ENCODE peak calls at places on chromosomes 4 and X, in seven cellular contexts. C, R, Y, X, F, W and T are unnamed samples.

GRCh38 chr4:53676402-53676871 is 85.2 kb upstream of the LNX1 start:
- DNase-seq in Y (no peak), W (no peak), R (no peak), X (no peak), C (no peak), F (no peak), T (no peak)

GRCh38 chr4:131644619-131645018 is 1504.5 kb upstream of the PCDH10 start:
- DNase-seq in F (no peak), R (no peak), W (peak; percentile 3), X (no peak), C (no peak), Y (no peak), T (no peak)

GRCh38 chrX:25034889-25035288 is 19.1 kb upstream of the ARX start:
- DNase-seq in R (no peak), F (no peak), C (no peak), Y (no peak), W (peak; percentile 4), X (no peak), T (no peak)

GRCh38 chr4:83910693-83911092 is 374.8 kb downstream of the GPAT3 start:
- DNase-seq in F (no peak), Y (no peak), R (no peak), C (no peak), W (no peak), X (no peak), T (no peak)

GRCh38 chrX:97284531-97284930 is 400.8 kb downstream of the RPA4 start:
- DNase-seq in Y (no peak), W (no peak), C (no peak), F (no peak), R (no peak), X (no peak), T (no peak)

GRCh38 chr4:48489683-48490011 is 405 bp upstream of the ZAR1 start:
- DNase-seq in R (no peak), C (no peak), Y (no peak), F (no peak), X (no peak), W (no peak), T (no peak)

GRCh38 chr4:2413821-2414610 is 4.4 kb downstream of the ZFYVE28 start:
- DNase-seq in F (no peak), X (peak; percentile 78), R (no peak), W (no peak), Y (no peak), C (no peak), T (peak; percentile 92)

GRCh38 chr4:2797545-2798305 is 4.8 kb downstream of the SH3BP2 start:
- DNase-seq in W (no peak), F (no peak), R (peak; percentile 65), Y (peak; percentile 78), C (no peak), X (peak; percentile 84), T (peak; percentile 58)

GRCh38 chr4:3516836-3517730 is 15.1 kb downstream of the LRPAP1 start:
- DNase-seq in W (no peak), F (no peak), R (peak; percentile 61), X (peak; percentile 59), C (no peak), Y (no peak), T (no peak)

GRCh38 chr4:17514865-17515264 is at the start of gene CLRN2:
- DNase-seq in Y (no peak), W (no peak), F (no peak), X (no peak), C (no peak), R (no peak), T (no peak)

GRCh38 chr4:112170451-112170993 is 25.3 kb downstream of the FAM241A start:
- DNase-seq in X (no peak), R (no peak), W (peak; percentile 43), C (no peak), F (no peak), Y (no peak), T (no peak)

GRCh38 chrX:46758163-46758955 is 559 bp downstream of the SLC9A7 start:
- DNase-seq in C (no peak), F (no peak), Y (no peak), W (no peak), X (peak; percentile 70), R (no peak), T (peak; percentile 8)

DNA sequence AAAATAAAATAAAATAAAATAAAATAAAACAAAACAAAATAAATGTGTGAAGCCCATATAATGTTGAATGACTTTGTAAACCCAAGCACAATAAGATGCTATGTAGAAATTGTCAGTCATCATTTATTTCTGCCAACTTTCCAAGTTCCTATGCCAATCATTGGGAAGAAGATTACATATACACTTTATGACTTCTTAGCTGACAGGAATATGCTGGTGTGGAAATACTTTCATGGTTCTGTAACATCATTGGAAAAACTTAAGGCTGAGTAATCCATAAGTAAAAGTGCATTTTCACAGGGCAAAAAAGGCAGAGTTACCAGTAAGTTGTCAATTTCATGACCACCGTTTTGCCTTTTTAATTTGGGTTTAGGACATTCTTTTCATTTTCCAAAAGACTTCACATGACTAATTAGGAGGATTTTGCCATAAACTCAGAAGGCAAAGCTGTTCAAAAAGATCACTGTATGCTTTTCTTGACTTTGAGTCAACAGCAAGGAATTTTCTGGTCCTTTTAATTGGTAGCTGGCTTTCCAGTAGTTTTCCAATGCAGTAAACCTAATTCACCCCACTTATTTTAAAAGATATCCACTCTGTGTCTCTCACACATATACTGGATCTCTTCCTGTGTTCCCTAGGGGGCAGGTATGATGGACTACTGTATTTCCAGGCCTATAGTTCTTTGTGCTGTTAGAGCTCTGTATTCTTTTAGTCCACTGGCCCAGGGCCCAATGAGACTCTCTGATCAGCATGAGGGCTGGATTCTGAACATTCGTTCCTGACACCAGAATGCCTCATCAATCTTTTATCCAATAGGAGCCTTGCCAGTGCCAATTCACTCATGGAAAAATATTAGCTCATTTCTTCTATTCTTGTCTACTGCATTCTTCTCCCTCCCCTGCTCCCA is 26.2 kb upstream of the SCRG1 start:
- DNase-seq in X (no peak), F (no peak), C (no peak), Y (no peak), R (no peak), W (no peak), T (no peak)
- H3K4me1 ChIP-seq in X (no peaks in the 10 kb centered on the region), F (no peaks in the 10 kb centered on the region), C (no peaks in the 10 kb centered on the region), Y (peaks cover 5% of the 10 kb centered on the region), R (peaks cover 7% of the 10 kb centered on the region), W (no peaks in the 10 kb centered on the region), T (no peaks in the 10 kb centered on the region)

DNA sequence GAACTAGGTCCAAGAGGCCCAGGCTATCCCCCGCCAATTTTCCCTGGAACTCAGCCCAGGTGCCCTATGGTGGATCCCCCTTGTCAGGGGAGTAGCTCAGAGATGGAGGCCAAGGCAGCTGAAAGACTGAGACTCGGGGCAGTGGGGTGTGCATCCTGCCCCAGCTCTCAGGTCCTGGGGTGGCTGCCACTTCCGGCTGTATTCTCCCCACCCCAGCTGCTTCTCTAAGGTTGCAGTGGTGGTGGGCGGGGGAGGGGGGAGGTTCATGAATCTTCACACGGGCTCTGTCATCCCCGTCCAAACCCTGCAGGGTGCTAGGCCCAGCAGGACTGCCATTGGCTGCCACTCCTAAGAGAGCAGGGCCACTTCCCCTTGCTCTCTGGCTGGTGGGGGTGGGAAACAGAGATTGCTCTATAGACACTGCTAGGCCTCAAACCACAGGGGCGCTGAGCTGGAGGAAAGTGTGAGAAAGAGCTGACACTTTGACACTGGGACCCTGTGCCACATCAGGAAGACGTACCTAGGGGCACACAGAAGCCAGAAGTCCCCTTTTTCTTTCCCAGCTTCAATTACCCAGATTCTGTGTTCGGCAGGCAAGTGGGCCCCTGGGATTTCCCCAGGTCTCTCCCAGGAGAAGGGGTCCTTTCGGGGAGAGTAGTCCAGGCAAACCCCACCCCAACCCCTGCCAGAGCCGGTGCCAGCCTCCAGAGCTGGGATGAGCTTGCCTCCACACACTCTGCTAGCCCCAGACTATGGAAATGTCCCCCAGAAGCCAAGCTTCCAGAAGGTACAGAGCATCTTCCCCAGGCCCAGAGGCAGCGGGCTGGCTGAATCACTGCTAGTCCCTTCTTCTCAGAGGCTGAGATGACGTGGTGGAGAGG is 1.6 kb downstream of the SASH3 start:
- DNase-seq in X (peak; percentile 78), Y (no peak), R (no peak), W (no peak), F (peak; percentile 46), C (peak; percentile 83), T (peak; percentile 49)
- H3K4me3 ChIP-seq in X (no peak overlapping the region), Y (peak overlapping the region; percentile 26), R (no peak overlapping the region), W (no peak overlapping the region), F (no peak overlapping the region), C (peak overlapping the region; percentile 84), T (peak overlapping the region; percentile 30)

GRCh38 chr4:76489799-76490176 is 54.8 kb downstream of the SHROOM3 start:
- DNase-seq in Y (no peak), F (no peak), R (no peak), X (no peak), W (no peak), C (no peak), T (no peak)
- H3K4me1 ChIP-seq in Y (no peaks in the 10 kb centered on the region), F (peaks cover 4% of the 10 kb centered on the region), R (peaks cover 4% of the 10 kb centered on the region), X (peaks cover 15% of the 10 kb centered on the region), W (no peaks in the 10 kb centered on the region), C (no peaks in the 10 kb centered on the region), T (no peaks in the 10 kb centered on the region)

GRCh38 chr4:212438-213174 is 88.3 kb downstream of the ZNF718 start:
- DNase-seq in C (no peak), Y (peak; percentile 86), W (no peak), F (peak; percentile 49), X (peak; percentile 91), R (peak; percentile 91), T (peak; percentile 0)
- H3K4me3 ChIP-seq in C (no peak overlapping the region), Y (peak overlapping the region; percentile 50), W (no peak overlapping the region), F (peak overlapping the region; percentile 50), X (peak overlapping the region; percentile 83), R (peak overlapping the region; percentile 68), T (no peak overlapping the region)

GRCh38 chrX:45748443-45748842 is 547.8 kb upstream of the DIPK2B start:
- DNase-seq in F (no peak), C (no peak), X (no peak), R (no peak), W (no peak), Y (no peak), T (no peak)
- H3K4me1 ChIP-seq in F (no peaks in the 10 kb centered on the region), C (no peaks in the 10 kb centered on the region), X (peaks cover 17% of the 10 kb centered on the region), R (no peaks in the 10 kb centered on the region), W (no peaks in the 10 kb centered on the region), Y (peaks cover 20% of the 10 kb centered on the region), T (no peaks in the 10 kb centered on the region)

GRCh38 chr4:12459126-12459525 is 1025.0 kb downstream of the RAB28 start:
- DNase-seq in W (no peak), Y (no peak), R (no peak), C (no peak), F (no peak), X (no peak), T (no peak)

DNA sequence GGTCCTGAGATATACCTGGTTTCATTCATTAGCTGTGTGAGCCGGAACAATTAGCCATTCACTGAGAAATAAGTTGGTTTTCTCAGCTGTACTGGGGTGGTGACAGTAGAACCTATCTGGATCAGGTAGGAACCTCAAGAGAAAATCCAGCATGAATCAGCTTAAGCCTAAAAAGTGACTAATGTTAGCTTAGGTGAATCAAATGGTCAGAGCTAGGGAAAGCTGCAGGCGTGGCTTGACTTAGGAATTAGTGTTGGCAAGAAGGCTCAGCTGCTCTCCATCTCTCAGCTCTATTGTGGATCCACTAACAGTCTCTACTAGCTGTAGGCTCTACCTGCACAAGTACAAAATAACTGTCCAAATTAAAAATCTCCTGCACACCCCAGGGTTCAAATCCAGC is 1025.5 kb downstream of the RAB28 start:
- DNase-seq in W (no peak), F (no peak), R (no peak), X (no peak), Y (no peak), C (no peak), T (no peak)
- H3K4me3 ChIP-seq in W (no peak overlapping the region), F (no peak overlapping the region), R (no peak overlapping the region), X (no peak overlapping the region), Y (no peak overlapping the region), C (no peak overlapping the region), T (no peak overlapping the region)